ENCODE peak calls at places on chromosomes 12 and 14, in six cellular contexts. I is GM20000, E is AG04450, M is astrocyte of the spinal cord, B is PC-3, X is fibroblast of lung. V is an unnamed sample.

GRCh38 chr12:52220456-52220855 is 12.6 kb upstream of the KRT7 start:
- DNase-seq in I (no peak), M (no peak), E (no peak), B (no peak), X (no peak), V (no peak)

GRCh38 chr12:52314511-52314910 is 6.7 kb downstream of the KRT83 start:
- DNase-seq in X (no peak), M (no peak), E (no peak), B (no peak), I (no peak), V (no peak)

GRCh38 chr12:92421701-92422100 is 276.1 kb upstream of the BTG1 start:
- DNase-seq in X (peak), B (peak), E (no peak), M (no peak), I (no peak), V (no peak)

GRCh38 chr12:113302925-113303640 is 31.8 kb downstream of the SLC8B1 start:
- DNase-seq in X (no peak), I (no peak), E (no peak), B (no peak), M (no peak), V (no peak)

GRCh38 chr14:99751539-99752485 is 41.4 kb upstream of the EML1 start:
- DNase-seq in X (no peak), B (peak), E (no peak), I (peak), M (peak), V (no peak)

GRCh38 chr14:103343905-103344797 is 10.1 kb downstream of the EIF5 start:
- DNase-seq in X (no peak), E (no peak), B (no peak), I (no peak), M (no peak), V (no peak)

GRCh38 chr12:27541031-27541719 is 17.2 kb downstream of the PPFIBP1 start:
- DNase-seq in M (no peak), E (no peak), I (no peak), X (no peak), B (no peak), V (no peak)

GRCh38 chr12:2306012-2306411 is 253.2 kb downstream of the CACNA1C start:
- DNase-seq in X (no peak), B (no peak), I (no peak), M (no peak), E (no peak), V (no peak)

GRCh38 chr12:99130808-99131538 is 485.9 kb downstream of the APAF1 start:
- DNase-seq in X (peak), M (peak), E (no peak), B (peak), I (peak), V (peak)

GRCh38 chr12:92007787-92008186 is 137.9 kb downstream of the BTG1 start:
- DNase-seq in M (no peak), E (no peak), I (no peak), X (no peak), B (no peak), V (no peak)

GRCh38 chr12:103816663-103817062 is 24.4 kb downstream of the NT5DC3 start:
- DNase-seq in X (no peak), E (no peak), I (no peak), B (no peak), M (no peak), V (no peak)
- TF ChIP-seq CTCF in X (no peak), E (no peak), I (no peak), B (no peak), M (no peak), V (no peak)

GRCh38 chr14:20855652-20856291 is 35.4 kb upstream of the RNASE3 start:
- DNase-seq in X (peak), I (peak), M (peak), B (peak), E (no peak), V (peak)
- TF ChIP-seq CTCF in X (peak), I (peak), M (peak), B (peak), E (peak), V (peak)

DNA sequence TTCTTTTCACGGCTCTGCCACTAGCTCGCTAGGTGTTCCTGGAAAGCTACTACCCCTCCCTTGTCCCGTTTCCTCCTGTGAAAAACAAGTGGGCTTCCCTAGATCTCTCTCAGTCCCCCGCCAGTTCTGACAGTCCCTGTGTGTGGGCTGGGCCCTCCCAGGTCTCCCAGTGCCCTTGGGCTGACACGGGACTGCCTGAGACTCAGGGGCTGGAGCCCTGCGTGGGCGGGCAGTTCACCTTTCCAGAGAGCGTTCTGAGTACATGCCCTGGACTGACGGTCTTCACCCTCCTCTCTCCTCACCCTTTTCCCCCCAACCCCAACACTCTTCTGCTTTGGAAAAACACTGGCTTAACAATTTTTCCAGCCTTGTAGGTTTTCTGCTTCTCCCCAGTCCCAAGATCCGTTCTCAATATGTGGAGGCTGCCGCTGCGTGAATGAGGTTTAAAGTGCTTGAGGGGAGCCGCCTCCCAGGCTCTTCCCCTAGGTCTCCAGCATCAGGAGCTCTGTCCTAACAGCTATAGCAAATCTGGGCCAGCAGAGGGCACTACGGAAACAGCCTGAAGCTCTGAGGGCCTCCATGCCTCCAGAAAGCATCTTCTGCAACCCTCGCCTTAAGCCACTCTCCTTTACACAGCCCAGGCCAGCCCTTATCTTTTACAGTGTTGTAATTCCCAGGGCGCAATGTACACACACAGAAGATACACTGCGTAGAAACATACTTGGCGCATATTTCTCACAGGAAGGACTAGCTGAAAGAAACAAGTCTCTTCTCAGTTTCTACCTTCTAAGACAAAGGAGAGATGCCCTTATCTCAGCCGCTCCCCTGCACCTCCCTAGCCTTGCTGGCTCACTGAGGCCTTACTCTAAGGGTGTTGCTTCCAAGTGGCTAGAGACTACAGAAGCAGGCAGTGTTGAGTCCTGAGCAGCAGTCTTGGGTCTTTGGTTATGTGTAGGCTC is 10.4 kb upstream of the DCD start:
- DNase-seq in E (no peak), B (peak), X (no peak), I (peak), M (no peak), V (peak)
- TF ChIP-seq CTCF in E (peak), B (peak), X (peak), I (peak), M (peak), V (peak)

GRCh38 chr12:32868885-32869284 is 27.7 kb downstream of the PKP2 start:
- DNase-seq in X (no peak), B (no peak), E (no peak), M (no peak), I (no peak), V (no peak)
- TF ChIP-seq CTCF in X (no peak), B (no peak), E (no peak), M (no peak), I (no peak), V (no peak)

DNA sequence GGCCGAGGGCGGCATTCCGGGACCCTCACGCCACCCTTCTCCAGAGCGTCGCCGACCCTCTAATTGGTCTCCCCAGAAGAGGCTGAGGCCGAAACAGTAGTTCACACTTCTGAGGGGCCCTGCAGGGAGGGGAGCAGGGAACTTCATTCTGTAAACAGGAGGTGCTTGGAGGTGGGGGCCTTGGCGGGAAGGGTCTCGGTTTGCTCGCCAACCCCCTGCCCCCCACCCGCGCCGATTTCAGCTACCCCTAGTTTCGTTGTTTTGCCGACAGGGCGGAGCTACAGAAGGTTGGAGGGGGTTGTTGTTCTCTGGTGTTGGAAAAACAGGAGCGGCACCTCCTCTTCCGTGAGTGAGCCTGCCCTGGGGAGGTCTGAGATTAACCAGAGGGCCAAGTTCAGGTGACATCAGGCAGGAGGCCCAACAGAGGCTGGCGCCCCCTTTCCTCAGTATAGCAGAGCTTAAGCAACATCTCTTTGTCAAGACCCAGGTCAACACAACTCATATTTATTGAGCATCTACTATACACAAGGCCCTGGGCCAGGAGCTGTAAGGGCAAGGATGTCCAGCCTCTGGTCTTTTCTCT is 682 bp downstream of the ERBB3 start:
- DNase-seq in X (no peak), E (no peak), I (no peak), M (no peak), B (peak), V (no peak)
- TF ChIP-seq CTCF in X (no peak), E (no peak), I (no peak), M (no peak), B (peak), V (no peak)

GRCh38 chr14:83300454-83301064 is 1766.9 kb upstream of the SEL1L start:
- DNase-seq in I (peak), E (no peak), M (peak), X (peak), B (peak), V (peak)
- TF ChIP-seq CTCF in I (peak), E (peak), M (peak), X (peak), B (peak), V (peak)

GRCh38 chr14:51652168-51653095 is 722 bp downstream of the FRMD6 start:
- DNase-seq in B (peak), I (no peak), E (no peak), X (no peak), M (peak), V (peak)
- TF ChIP-seq CTCF in B (peak), I (no peak), E (no peak), X (no peak), M (no peak), V (no peak)

GRCh38 chr12:32666510-32666909 is 12.6 kb upstream of the DNM1L start:
- DNase-seq in X (peak), B (peak), I (no peak), M (no peak), E (no peak), V (no peak)

GRCh38 chr12:32669584-32669983 is 9.5 kb upstream of the DNM1L start:
- DNase-seq in B (no peak), X (no peak), I (no peak), E (no peak), M (no peak), V (no peak)

GRCh38 chr12:32671930-32672785 is 6.9 kb upstream of the DNM1L start:
- DNase-seq in M (peak), X (peak), B (peak), E (peak), I (peak), V (peak)
- TF ChIP-seq CTCF in M (peak), X (peak), B (peak), E (peak), I (peak), V (peak)

DNA sequence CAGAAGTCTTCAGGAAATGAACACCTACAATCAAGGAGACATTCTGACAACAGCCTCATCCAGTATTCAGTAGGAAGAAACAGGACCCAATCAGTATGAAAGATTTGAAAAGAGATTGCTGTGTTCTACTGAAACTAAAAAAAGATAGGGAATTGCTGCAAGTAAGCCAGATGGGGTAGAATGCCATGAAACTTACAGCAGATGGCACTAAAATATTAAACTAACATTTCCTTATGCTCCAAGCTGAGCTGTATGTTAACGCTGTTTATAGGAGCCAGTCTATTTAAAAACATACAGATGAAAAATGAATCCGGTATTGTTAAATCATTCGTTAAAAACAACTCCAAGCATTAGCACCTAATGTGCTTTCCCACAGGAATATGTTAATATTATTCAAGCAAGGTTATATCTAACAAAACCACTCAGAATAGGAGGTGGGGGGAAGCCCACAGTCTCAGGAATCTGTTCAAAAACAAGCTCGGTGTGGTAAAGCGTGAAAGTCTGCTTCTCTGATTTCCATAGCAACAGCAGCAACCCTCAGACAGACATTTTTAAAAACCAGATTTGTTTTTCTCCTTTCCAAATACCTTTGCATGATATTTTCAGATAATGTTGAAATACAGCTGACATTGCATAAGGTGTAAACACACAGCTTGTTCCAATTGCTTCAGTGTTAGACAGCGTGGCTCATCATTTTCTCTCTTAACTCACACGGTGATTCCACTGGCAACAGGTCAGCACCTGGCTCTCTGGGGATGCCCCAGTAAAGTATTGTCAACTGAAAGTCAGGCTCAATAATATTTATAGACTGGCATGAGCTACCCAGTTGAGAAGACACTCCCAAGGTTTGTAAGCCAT is 131.4 kb upstream of the CCDC175 start:
- DNase-seq in I (no peak), X (peak), M (peak), B (peak), E (no peak), V (no peak)
- TF ChIP-seq CTCF in I (no peak), X (no peak), M (peak), B (peak), E (no peak), V (no peak)